ENCODE peak calls at places on chromosomes 2 and 18, in four cellular contexts. One of them, this sample, is unnamed.
A peak's percentile ranks its signal among the peaks of the same experiment; 100 is the strongest.

GRCh38 chr2:27123302-27124150 is at the start of gene ABHD1:
- DNase-seq in left cardiac atrium: peak; percentile 74
- DNase-seq in NCI-H1417: peak; percentile 40
- DNase-seq in CD4-positive, alpha-beta T cell: peak; percentile 45
- DNase-seq in this sample: peak; percentile 56

GRCh38 chr2:213306320-213306942 is 22.2 kb downstream of the SPAG16 start:
- DNase-seq in CD4-positive, alpha-beta T cell: no peak
- DNase-seq in NCI-H1417: no peak
- DNase-seq in left cardiac atrium: peak; percentile 53
- DNase-seq in this sample: no peak

GRCh38 chr2:17538022-17538843 is 2.3 kb upstream of the VSNL1 start:
- DNase-seq in left cardiac atrium: no peak
- DNase-seq in CD4-positive, alpha-beta T cell: no peak
- DNase-seq in NCI-H1417: peak; percentile 41
- DNase-seq in this sample: no peak

GRCh38 chr2:130387071-130387400 is 31.2 kb downstream of the PTPN18 start:
- DNase-seq in left cardiac atrium: peak; percentile 65
- DNase-seq in CD4-positive, alpha-beta T cell: no peak
- DNase-seq in NCI-H1417: no peak
- DNase-seq in this sample: no peak

GRCh38 chr2:29106241-29106640 is 9.0 kb upstream of the CLIP4 start:
- DNase-seq in CD4-positive, alpha-beta T cell: no peak
- DNase-seq in left cardiac atrium: no peak
- DNase-seq in NCI-H1417: no peak
- DNase-seq in this sample: no peak

GRCh38 chr2:181169459-181169858 is 189.1 kb downstream of the UBE2E3 start:
- DNase-seq in CD4-positive, alpha-beta T cell: no peak
- DNase-seq in left cardiac atrium: no peak
- DNase-seq in NCI-H1417: no peak
- DNase-seq in this sample: no peak

GRCh38 chr2:214604861-214605260 is 194.0 kb downstream of the VWC2L start:
- DNase-seq in left cardiac atrium: no peak
- DNase-seq in NCI-H1417: no peak
- DNase-seq in CD4-positive, alpha-beta T cell: no peak
- DNase-seq in this sample: no peak

GRCh38 chr2:27807476-27807875 is 36.0 kb downstream of the MRPL33 start:
- DNase-seq in NCI-H1417: no peak
- DNase-seq in left cardiac atrium: peak; percentile 34
- DNase-seq in CD4-positive, alpha-beta T cell: no peak
- DNase-seq in this sample: peak; percentile 49

GRCh38 chr2:85674417-85674816 is 6.4 kb upstream of the SFTPB start:
- DNase-seq in left cardiac atrium: no peak
- DNase-seq in CD4-positive, alpha-beta T cell: no peak
- DNase-seq in NCI-H1417: no peak
- DNase-seq in this sample: no peak

GRCh38 chr2:23312996-23313606 is 71.9 kb upstream of the KLHL29 start:
- DNase-seq in CD4-positive, alpha-beta T cell: no peak
- DNase-seq in NCI-H1417: peak; percentile 10
- DNase-seq in left cardiac atrium: no peak
- DNase-seq in this sample: peak; percentile 36

GRCh38 chr2:179861777-179862117 is 335 bp upstream of the ZNF385B start:
- DNase-seq in CD4-positive, alpha-beta T cell: no peak
- DNase-seq in left cardiac atrium: peak; percentile 16
- DNase-seq in NCI-H1417: no peak
- DNase-seq in this sample: peak; percentile 31

GRCh38 chr2:117644403-117644802 is 170.1 kb upstream of the DDX18 start:
- DNase-seq in left cardiac atrium: no peak
- DNase-seq in CD4-positive, alpha-beta T cell: no peak
- DNase-seq in NCI-H1417: no peak
- DNase-seq in this sample: no peak

GRCh38 chr2:15510552-15510951 is 50.6 kb downstream of the NBAS start:
- DNase-seq in left cardiac atrium: no peak
- DNase-seq in CD4-positive, alpha-beta T cell: no peak
- DNase-seq in NCI-H1417: no peak
- DNase-seq in this sample: no peak

GRCh38 chr2:218622606-218623238 is 15.0 kb downstream of the PLCD4 start:
- DNase-seq in NCI-H1417: no peak
- DNase-seq in left cardiac atrium: no peak
- DNase-seq in CD4-positive, alpha-beta T cell: no peak
- DNase-seq in this sample: no peak

GRCh38 chr2:66897181-66897580 is 462.3 kb downstream of the MEIS1 start:
- DNase-seq in CD4-positive, alpha-beta T cell: no peak
- DNase-seq in NCI-H1417: no peak
- DNase-seq in left cardiac atrium: no peak
- DNase-seq in this sample: no peak

GRCh38 chr18:8616026-8616401 is 6.8 kb downstream of the RAB12 start:
- DNase-seq in left cardiac atrium: no peak
- DNase-seq in CD4-positive, alpha-beta T cell: no peak
- DNase-seq in NCI-H1417: peak; percentile 53
- DNase-seq in this sample: no peak

GRCh38 chr2:113131343-113131933 is 4.0 kb downstream of the IL1RN start:
- DNase-seq in CD4-positive, alpha-beta T cell: no peak
- DNase-seq in NCI-H1417: no peak
- DNase-seq in left cardiac atrium: no peak
- DNase-seq in this sample: no peak

GRCh38 chr2:166127217-166128155 is at the start of gene SCN1A:
- DNase-seq in NCI-H1417: peak; percentile 36
- DNase-seq in left cardiac atrium: no peak
- DNase-seq in CD4-positive, alpha-beta T cell: no peak
- DNase-seq in this sample: peak; percentile 63

GRCh38 chr2:207828361-207829057 is 58.8 kb upstream of the FZD5 start:
- DNase-seq in left cardiac atrium: no peak
- DNase-seq in CD4-positive, alpha-beta T cell: no peak
- DNase-seq in NCI-H1417: no peak
- DNase-seq in this sample: no peak

GRCh38 chr18:23998811-23999210 is 15.7 kb upstream of the TTC39C start:
- DNase-seq in NCI-H1417: peak; percentile 91
- DNase-seq in left cardiac atrium: no peak
- DNase-seq in CD4-positive, alpha-beta T cell: no peak
- DNase-seq in this sample: peak; percentile 100

GRCh38 chr2:238504181-238504711 is 77.5 kb downstream of the ASB1 start:
- DNase-seq in NCI-H1417: no peak
- DNase-seq in CD4-positive, alpha-beta T cell: no peak
- DNase-seq in left cardiac atrium: no peak
- DNase-seq in this sample: peak; percentile 92

GRCh38 chr2:237616373-237617304 is 10.7 kb upstream of the LRRFIP1 start:
- DNase-seq in left cardiac atrium: no peak
- DNase-seq in CD4-positive, alpha-beta T cell: no peak
- DNase-seq in NCI-H1417: no peak
- DNase-seq in this sample: no peak

GRCh38 chr2:178064051-178064450 is 8.5 kb downstream of the PDE11A start:
- DNase-seq in CD4-positive, alpha-beta T cell: no peak
- DNase-seq in NCI-H1417: no peak
- DNase-seq in left cardiac atrium: no peak
- DNase-seq in this sample: no peak

GRCh38 chr18:55322176-55322735 is 265.7 kb downstream of the TCF4 start:
- DNase-seq in NCI-H1417: peak; percentile 44
- DNase-seq in CD4-positive, alpha-beta T cell: no peak
- DNase-seq in left cardiac atrium: peak; percentile 88
- DNase-seq in this sample: peak; percentile 95

GRCh38 chr2:227536445-227536844 is 62.2 kb upstream of the SCYGR2 start:
- DNase-seq in CD4-positive, alpha-beta T cell: no peak
- DNase-seq in NCI-H1417: no peak
- DNase-seq in left cardiac atrium: no peak
- DNase-seq in this sample: peak; percentile 45

GRCh38 chr2:119059287-119059686 is 99.3 kb downstream of the C1QL2 start:
- DNase-seq in left cardiac atrium: no peak
- DNase-seq in NCI-H1417: peak; percentile 28
- DNase-seq in CD4-positive, alpha-beta T cell: no peak
- DNase-seq in this sample: no peak

GRCh38 chr2:228105526-228106250 is 75.8 kb downstream of the SPHKAP start:
- DNase-seq in CD4-positive, alpha-beta T cell: no peak
- DNase-seq in NCI-H1417: no peak
- DNase-seq in left cardiac atrium: no peak
- DNase-seq in this sample: no peak

GRCh38 chr2:35846-36245 is 10.5 kb downstream of the FAM110C start:
- DNase-seq in CD4-positive, alpha-beta T cell: no peak
- DNase-seq in NCI-H1417: peak; percentile 98
- DNase-seq in left cardiac atrium: no peak
- DNase-seq in this sample: no peak

GRCh38 chr2:37322368-37322767 is 2.3 kb downstream of the PRKD3 start:
- DNase-seq in left cardiac atrium: no peak
- DNase-seq in CD4-positive, alpha-beta T cell: no peak
- DNase-seq in NCI-H1417: no peak
- DNase-seq in this sample: no peak

GRCh38 chr2:43251171-43251731 is 24.8 kb upstream of the ZFP36L2 start:
- DNase-seq in left cardiac atrium: no peak
- DNase-seq in NCI-H1417: no peak
- DNase-seq in CD4-positive, alpha-beta T cell: no peak
- DNase-seq in this sample: no peak

GRCh38 chr2:169365093-169365483 is 2.8 kb upstream of the LRP2 start:
- DNase-seq in CD4-positive, alpha-beta T cell: no peak
- DNase-seq in NCI-H1417: no peak
- DNase-seq in left cardiac atrium: no peak
- DNase-seq in this sample: no peak

This sample was measured in NCI-H146.